ENCODE peak calls at places on chromosome 11, in four cellular contexts. X, T, I and W are unnamed samples.

GRCh38 chr11:93685196-93685595 is 23.7 kb downstream of the CEP295 start:
- DNase-seq in I (no peak), X (no peak), T (no peak), W (no peak)

GRCh38 chr11:108500169-108500568 is 2.0 kb upstream of the POGLUT3 start:
- DNase-seq in T (no peak), I (no peak), X (no peak), W (no peak)

GRCh38 chr11:76674517-76675400 is 4.2 kb upstream of the LRRC32 start:
- DNase-seq in X (no peak), T (no peak), I (no peak), W (no peak)

GRCh38 chr11:122209619-122210377 is 93.8 kb upstream of the BLID start:
- DNase-seq in X (no peak), I (peak), T (peak), W (peak)

GRCh38 chr11:117037279-117037951 is 60.8 kb downstream of the SIK3 start:
- DNase-seq in X (no peak), T (no peak), I (no peak), W (peak)

GRCh38 chr11:35045219-35045819 is 93.7 kb upstream of the CD44 start:
- DNase-seq in T (no peak), X (no peak), I (peak), W (no peak)

GRCh38 chr11:73372371-73372993 is 3.7 kb upstream of the RELT start:
- DNase-seq in T (no peak), I (no peak), X (no peak), W (no peak)

GRCh38 chr11:125433454-125434121 is 62.5 kb downstream of the FEZ1 start:
- DNase-seq in I (peak), X (peak), T (peak), W (peak)

GRCh38 chr11:69910519-69911309 is 91.5 kb upstream of the FGF3 start:
- DNase-seq in X (no peak), T (no peak), I (no peak), W (no peak)

GRCh38 chr11:75147191-75147874 is 3.6 kb upstream of the SLCO2B1 start:
- DNase-seq in X (no peak), I (no peak), T (no peak), W (no peak)

GRCh38 chr11:96014234-96014633 is 90.3 kb upstream of the MTMR2 start:
- DNase-seq in X (no peak), T (peak), I (no peak), W (peak)

GRCh38 chr11:76120513-76121081 is 85.7 kb downstream of the WNT11 start:
- DNase-seq in T (peak), I (no peak), X (peak), W (no peak)

GRCh38 chr11:117654856-117655255 is 142.2 kb downstream of the DSCAML1 start:
- DNase-seq in T (no peak), I (no peak), X (no peak), W (no peak)

GRCh38 chr11:69948256-69949141 is 129.3 kb upstream of the FGF3 start:
- DNase-seq in T (peak), I (peak), X (no peak), W (no peak)

GRCh38 chr11:8225589-8226036 is 38.1 kb downstream of the LMO1 start:
- DNase-seq in X (peak), I (peak), T (peak), W (peak)

GRCh38 chr11:13135385-13136271 is 126.5 kb downstream of the RASSF10 start:
- DNase-seq in T (peak), I (no peak), X (no peak), W (peak)

GRCh38 chr11:119584193-119585037 is 144.6 kb downstream of the NECTIN1 start:
- DNase-seq in X (no peak), T (peak), I (peak), W (peak)

GRCh38 chr11:68996376-68997123 is 15.8 kb upstream of the MRGPRD start:
- DNase-seq in T (no peak), X (no peak), I (no peak), W (no peak)

GRCh38 chr11:106276859-106277436 is 199.5 kb downstream of the AASDHPPT start:
- DNase-seq in X (no peak), I (no peak), T (peak), W (peak)

GRCh38 chr11:33868646-33869461 is 23.0 kb downstream of the LMO2 start:
- DNase-seq in X (no peak), I (peak), T (no peak), W (no peak)

GRCh38 chr11:130600139-130600538 is 151.7 kb downstream of the ADAMTS15 start:
- DNase-seq in T (peak), X (no peak), I (no peak), W (no peak)

GRCh38 chr11:66743271-66743968 is 14.4 kb upstream of the SPTBN2 start:
- DNase-seq in I (no peak), X (no peak), T (no peak), W (no peak)
- H3K4me3 ChIP-seq in I (no peak), X (no peak), T (no peak), W (no peak)

DNA sequence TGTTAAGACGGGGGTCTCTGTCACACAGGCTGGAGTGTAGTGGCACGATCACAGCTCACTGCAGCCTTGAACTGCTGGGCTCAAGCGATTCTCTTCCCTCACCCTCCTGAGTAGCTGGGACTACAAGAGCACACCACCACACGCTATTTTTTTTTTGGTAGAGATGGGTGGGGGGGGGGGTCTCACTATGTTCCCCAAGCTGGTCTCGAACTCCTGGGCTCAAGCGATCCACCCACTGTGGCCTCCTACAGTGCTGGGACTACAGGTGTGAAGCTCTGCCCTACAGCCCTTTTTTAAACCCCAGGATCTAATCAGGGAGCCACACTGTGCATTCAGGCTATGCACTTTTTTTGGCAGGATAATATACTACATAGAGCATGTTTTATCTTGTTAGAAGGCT is 1.4 kb upstream of the DHCR7 start:
- DNase-seq in T (no peak), X (no peak), I (no peak), W (no peak)
- H3K4me3 ChIP-seq in T (peak), X (peak), I (peak), W (peak)

DNA sequence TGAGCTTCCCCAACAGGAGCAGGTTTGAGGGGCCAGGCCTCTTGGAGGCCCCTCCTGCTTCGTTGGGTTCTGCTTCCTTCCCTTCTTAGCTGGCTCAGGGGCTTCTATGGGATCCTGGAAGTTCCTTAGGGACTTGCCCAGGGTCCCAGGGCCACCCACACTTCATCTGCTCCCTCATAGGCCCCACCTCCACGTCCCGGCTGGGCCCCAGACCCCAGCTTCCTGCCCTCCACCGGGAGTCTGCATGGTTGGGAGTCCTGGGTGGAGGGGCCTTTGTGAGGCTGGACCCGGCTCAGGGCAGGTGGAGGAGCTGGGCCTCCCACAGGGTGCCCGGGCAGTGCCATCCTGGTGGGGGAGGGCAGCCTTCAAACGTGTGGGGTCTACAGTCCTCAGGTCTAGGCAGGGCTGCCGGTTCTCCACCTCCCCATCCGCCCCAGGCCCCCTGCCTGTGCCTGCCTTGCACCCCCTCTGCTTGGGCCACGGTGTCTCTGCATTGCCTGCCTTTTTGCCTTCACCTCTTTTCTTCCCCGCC is 11.6 kb downstream of the OTUB1 start:
- DNase-seq in T (no peak), I (no peak), X (no peak), W (no peak)
- H3K4me3 ChIP-seq in T (no peak), I (no peak), X (no peak), W (no peak)

DNA sequence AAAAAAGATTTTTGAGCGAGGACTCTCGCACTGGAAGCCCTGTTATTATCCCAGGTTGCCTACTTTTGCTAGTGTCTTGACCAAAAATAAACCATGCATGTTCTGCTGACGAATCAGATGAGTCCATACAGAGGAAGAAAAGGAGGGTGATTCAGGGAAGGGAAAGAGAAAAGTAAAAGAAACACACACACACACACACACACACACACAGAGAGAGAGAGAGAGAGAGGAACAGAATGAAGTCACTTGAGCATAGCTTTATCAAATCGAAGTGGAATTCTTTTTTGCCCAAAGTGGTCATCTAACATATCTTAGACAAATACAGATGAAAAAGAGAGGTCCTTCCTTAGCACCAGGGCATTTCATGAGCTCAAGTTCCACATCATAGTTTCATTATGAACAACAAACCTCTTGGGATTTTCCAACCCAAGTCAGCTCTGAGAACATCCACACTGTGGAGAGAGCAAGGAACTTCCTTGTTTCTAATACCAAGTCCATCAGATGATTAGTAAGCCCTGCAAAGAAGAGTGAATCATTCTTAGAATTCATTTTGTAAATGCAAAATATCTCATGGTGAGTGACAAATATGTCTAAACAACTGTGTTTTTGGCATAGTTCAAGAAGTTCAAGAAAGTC is 7.7 kb upstream of the MMP12 start:
- DNase-seq in I (no peak), T (peak), X (no peak), W (peak)
- H3K4me3 ChIP-seq in I (no peak), T (no peak), X (no peak), W (no peak)

DNA sequence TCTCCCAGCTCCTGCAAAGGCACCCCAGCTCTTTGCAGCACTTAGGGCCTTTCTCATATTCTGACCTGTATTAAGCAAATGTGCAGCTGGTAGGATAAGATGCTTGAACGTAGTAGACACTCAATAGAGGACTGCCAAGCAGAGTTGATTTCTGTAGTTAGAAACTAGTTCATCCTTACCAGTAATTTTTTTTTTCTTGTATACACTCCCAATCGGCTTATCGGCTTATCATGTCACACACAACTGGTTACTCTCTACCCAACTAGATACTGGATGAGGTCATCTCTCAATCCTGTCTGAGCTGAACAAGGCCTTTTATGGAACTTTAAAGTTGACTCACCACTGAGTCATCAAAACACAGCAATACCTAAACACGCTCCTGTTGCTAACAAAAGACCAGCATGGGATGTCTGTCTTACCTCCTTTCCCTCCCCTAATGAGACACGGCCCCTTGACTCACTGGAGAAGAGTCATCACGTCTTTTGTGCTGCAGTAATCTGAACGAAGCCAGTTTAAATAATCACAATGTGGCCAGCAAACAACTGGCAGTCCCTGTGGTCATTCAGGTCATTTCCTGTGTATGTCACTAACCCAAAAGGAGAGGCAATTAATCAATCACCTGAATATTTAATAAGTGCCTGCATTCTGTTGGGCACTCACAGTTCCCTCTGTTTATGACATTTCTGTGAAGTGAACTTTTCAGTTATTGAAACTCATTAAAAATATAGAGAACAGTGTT is 7.5 kb upstream of the WEE1 start:
- DNase-seq in T (peak), I (peak), X (peak), W (peak)
- H3K4me3 ChIP-seq in T (no peak), I (no peak), X (no peak), W (no peak)

DNA sequence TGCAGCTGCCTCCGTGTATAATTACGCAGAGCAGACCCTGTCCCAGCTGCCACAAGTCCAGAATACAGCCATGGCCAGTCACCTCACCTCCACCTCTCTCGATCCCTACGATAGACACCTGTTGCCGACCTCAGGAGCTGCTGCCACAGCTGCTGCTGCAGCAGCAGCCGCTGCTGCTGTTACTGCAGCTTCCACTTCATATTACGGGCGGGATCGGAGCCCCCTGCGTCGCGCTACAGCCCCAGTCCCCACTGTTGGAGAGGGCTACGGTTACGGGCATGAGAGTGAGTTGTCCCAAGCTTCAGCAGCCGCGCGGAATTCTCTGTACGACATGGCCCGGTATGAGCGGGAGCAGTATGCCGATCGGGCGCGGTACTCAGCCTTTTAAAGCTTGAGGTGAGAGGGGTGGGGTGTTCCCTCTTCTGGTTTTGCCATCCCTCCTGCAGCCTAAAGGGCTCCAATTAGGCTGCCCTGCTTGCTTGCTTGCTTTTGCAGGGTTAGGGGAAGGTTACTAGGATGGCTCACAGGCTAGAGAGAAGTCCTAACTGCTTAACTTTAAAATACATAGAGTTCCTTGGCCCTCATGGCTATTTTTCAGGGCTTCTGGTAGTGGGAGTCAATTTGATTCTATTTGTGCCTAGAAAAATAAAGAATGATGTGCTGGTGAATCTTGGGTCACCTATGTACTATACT is 5.4 kb downstream of the RBM4 start:
- DNase-seq in T (no peak), X (no peak), I (no peak), W (no peak)
- H3K4me3 ChIP-seq in T (no peak), X (no peak), I (no peak), W (no peak)

DNA sequence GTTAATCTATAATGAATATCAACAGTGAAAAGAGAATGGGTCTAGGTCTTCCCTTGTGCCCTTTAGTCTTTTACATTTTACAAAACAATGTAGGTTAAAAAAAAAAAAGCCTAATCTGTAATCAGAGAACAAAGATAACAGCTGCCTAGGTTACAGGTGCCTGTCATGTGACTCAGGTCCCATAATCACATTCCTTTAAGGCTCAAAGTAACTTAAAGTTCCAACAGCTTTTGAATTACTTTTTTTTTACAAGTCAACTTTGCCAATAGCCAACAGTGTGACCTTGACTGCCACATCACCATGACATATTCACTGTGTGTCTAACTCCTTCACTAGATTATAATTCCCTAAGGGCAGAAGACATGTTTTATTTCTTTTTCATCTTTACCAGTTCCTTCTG is 237.0 kb upstream of the API5 start:
- DNase-seq in T (no peak), X (no peak), I (peak), W (no peak)
- H3K4me3 ChIP-seq in T (no peak), X (no peak), I (no peak), W (no peak)

GRCh38 chr11:9524001-9524400 is 49.5 kb upstream of the WEE1 start:
- DNase-seq in T (no peak), I (no peak), X (no peak), W (no peak)

GRCh38 chr11:9528573-9529332 is 44.7 kb upstream of the WEE1 start:
- DNase-seq in T (no peak), I (no peak), X (no peak), W (no peak)

GRCh38 chr11:9528141-9528511 is 45.3 kb upstream of the WEE1 start:
- DNase-seq in T (no peak), I (no peak), X (no peak), W (no peak)

GRCh38 chr11:9527481-9528140 is 45.9 kb upstream of the WEE1 start:
- DNase-seq in X (no peak), T (peak), I (no peak), W (peak)

DNA sequence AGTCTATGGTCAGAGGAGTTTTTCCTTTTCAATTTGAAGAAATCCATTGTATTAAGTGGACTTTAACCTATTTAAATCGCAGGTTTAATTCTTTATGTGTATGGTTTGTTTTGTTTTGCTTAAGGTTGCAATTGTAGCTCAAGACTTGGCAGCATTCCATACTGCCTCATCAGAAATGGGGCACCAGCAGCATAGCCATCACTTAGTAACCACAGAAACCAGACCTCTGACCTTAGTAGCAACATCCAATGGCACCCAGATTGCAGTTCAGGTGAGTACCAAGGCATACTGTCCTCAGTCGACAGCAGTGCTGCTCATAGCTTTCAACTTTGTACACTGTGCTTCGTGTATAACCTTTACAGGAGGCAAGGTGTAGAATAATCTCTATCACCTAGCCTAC is 48.4 kb upstream of the WEE1 start:
- DNase-seq in T (peak), X (no peak), I (no peak), W (no peak)
- H3K4me3 ChIP-seq in T (no peak), X (no peak), I (no peak), W (no peak)